ENCODE peak calls at places on chromosomes 12 and 14, in eight cellular contexts. Y is CD8-positive, alpha-beta memory T cell; Z is mammary epithelial cell; E is psoas muscle; P is neural progenitor cell; B is neuronal stem cell; S is cardiac muscle cell; W is PC-3. R is an unnamed sample. For H3K36me3, the result is how much of the 10 kb centered on the place peaks cover.

GRCh38 chr12:64625243-64626077 is 15.2 kb downstream of the RASSF3 start:
- DNase-seq in E (peak), Z (peak), P (no peak), Y (no peak), W (peak), S (peak), B (no peak), R (peak)

GRCh38 chr12:2118481-2119255 is 65.9 kb downstream of the CACNA1C start:
- DNase-seq in B (no peak), P (no peak), W (no peak), Z (no peak), E (no peak), Y (no peak), S (no peak), R (no peak)

GRCh38 chr14:32225378-32225920 is 22.4 kb upstream of the RNU6-8 start:
- DNase-seq in E (no peak), Z (no peak), Y (no peak), S (no peak), P (peak), W (no peak), B (no peak), R (no peak)

GRCh38 chr12:4201333-4202105 is 72.0 kb upstream of the CCND2 start:
- DNase-seq in Z (no peak), P (no peak), B (no peak), S (no peak), E (no peak), Y (no peak), W (no peak), R (no peak)

GRCh38 chr12:75982974-75983660 is 48.5 kb downstream of the PHLDA1 start:
- DNase-seq in Z (no peak), E (no peak), Y (no peak), S (no peak), B (no peak), W (no peak), P (no peak), R (no peak)

GRCh38 chr14:90607141-90607540 is 209.1 kb downstream of the TTC7B start:
- DNase-seq in W (no peak), S (no peak), E (no peak), P (no peak), Y (no peak), B (no peak), Z (no peak), R (no peak)

GRCh38 chr14:96253140-96253539 is 2.9 kb upstream of the BDKRB1 start:
- DNase-seq in P (no peak), E (no peak), S (no peak), Z (peak), B (no peak), Y (no peak), W (peak), R (no peak)

GRCh38 chr12:115132145-115132544 is 448.2 kb upstream of the TBX3 start:
- DNase-seq in P (no peak), Z (peak), S (no peak), Y (no peak), W (peak), E (no peak), B (no peak), R (no peak)

GRCh38 chr14:102317564-102318248 is 1.8 kb upstream of the ZNF839 start:
- DNase-seq in S (peak), Z (peak), W (peak), P (peak), Y (no peak), E (peak), B (no peak), R (no peak)

GRCh38 chr12:130826151-130826801 is 12.8 kb downstream of the STX2 start:
- DNase-seq in P (peak), W (peak), Y (peak), S (peak), B (no peak), Z (peak), E (peak), R (peak)

GRCh38 chr12:87687362-87687761 is 341.8 kb downstream of the C12orf50 start:
- DNase-seq in P (no peak), S (peak), E (no peak), W (no peak), Z (no peak), B (no peak), Y (no peak), R (no peak)

GRCh38 chr12:87661770-87662402 is 367.3 kb downstream of the C12orf50 start:
- DNase-seq in P (no peak), Y (no peak), W (peak), E (no peak), Z (no peak), S (no peak), B (no peak), R (no peak)

GRCh38 chr14:50001146-50001998 is 108.5 kb downstream of the ARF6 start:
- DNase-seq in E (peak), S (no peak), Z (peak), P (no peak), B (no peak), W (peak), Y (peak), R (peak)

GRCh38 chr12:2820432-2820831 is 8.0 kb downstream of the ITFG2 start:
- DNase-seq in S (no peak), Y (no peak), Z (no peak), E (no peak), W (no peak), B (no peak), P (no peak), R (no peak)

GRCh38 chr14:74821267-74821915 is 54.6 kb downstream of the PROX2 start:
- DNase-seq in E (no peak), B (no peak), Z (no peak), S (no peak), Y (no peak), W (no peak), P (no peak), R (no peak)

GRCh38 chr12:65824314-65824563 is at the start of gene HMGA2:
- DNase-seq in E (no peak), S (no peak), B (peak), P (no peak), Z (no peak), Y (no peak), W (peak), R (no peak)

GRCh38 chr14:59481407-59482119 is 2.6 kb downstream of the L3HYPDH start:
- DNase-seq in P (no peak), Z (no peak), W (peak), S (no peak), E (no peak), B (no peak), Y (no peak), R (no peak)

GRCh38 chr12:11513288-11513687 is 117.9 kb upstream of the PRB2 start:
- DNase-seq in P (no peak), W (peak), S (no peak), Y (no peak), B (no peak), Z (no peak), E (no peak), R (no peak)

GRCh38 chr12:6280053-6280469 is 30.4 kb upstream of the PLEKHG6 start:
- DNase-seq in E (no peak), Z (peak), B (no peak), S (no peak), Y (no peak), W (peak), P (no peak), R (no peak)

GRCh38 chr14:50388256-50388931 is 8.3 kb downstream of the CDKL1 start:
- DNase-seq in W (no peak), Y (no peak), Z (no peak), E (no peak), P (peak), S (no peak), B (no peak), R (no peak)

GRCh38 chr14:49999216-49999761 is 106.4 kb downstream of the ARF6 start:
- DNase-seq in Y (peak), W (peak), P (no peak), B (no peak), E (peak), Z (peak), S (no peak), R (peak)

GRCh38 chr12:12349711-12350665 is at the start of gene MANSC1:
- DNase-seq in B (peak), Z (no peak), Y (peak), P (peak), E (peak), W (peak), S (peak), R (peak)

GRCh38 chr12:30862486-30862885 is 64.1 kb upstream of the TSPAN11 start:
- DNase-seq in Z (no peak), P (no peak), Y (no peak), E (no peak), S (peak), B (no peak), W (peak), R (no peak)

GRCh38 chr14:73102806-73103497 is 33.4 kb upstream of the PSEN1 start:
- DNase-seq in Z (no peak), P (no peak), E (no peak), Y (no peak), W (no peak), B (no peak), S (no peak), R (no peak)

GRCh38 chr14:77638738-77639137 is 22.3 kb upstream of the SPTLC2 start:
- DNase-seq in S (no peak), Y (no peak), B (no peak), P (no peak), W (peak), E (no peak), Z (peak), R (no peak)

GRCh38 chr12:118520428-118520827 is 144.1 kb downstream of the SUDS3 start:
- DNase-seq in B (no peak), W (no peak), Y (no peak), P (no peak), E (no peak), S (peak), Z (no peak), R (no peak)

GRCh38 chr14:105173901-105174894 is 5.6 kb upstream of the JAG2 start:
- DNase-seq in Y (peak), S (no peak), Z (no peak), B (no peak), E (no peak), P (no peak), W (no peak), R (peak)

GRCh38 chr12:46944104-46944503 is 118.3 kb upstream of the SLC38A4 start:
- DNase-seq in W (peak), Y (no peak), E (no peak), Z (peak), B (no peak), S (peak), P (no peak), R (no peak)

GRCh38 chr12:104669057-104669770 is 212.5 kb downstream of the CHST11 start:
- DNase-seq in S (peak), E (no peak), Y (no peak), B (peak), Z (peak), W (peak), P (peak), R (no peak)

GRCh38 chr12:47867496-47867941 is 37.3 kb downstream of the VDR start:
- DNase-seq in Y (no peak), S (no peak), B (no peak), Z (peak), E (no peak), W (peak), P (no peak), R (no peak)

GRCh38 chr14:68549057-68549421 is 243.8 kb downstream of the ZFP36L1 start:
- DNase-seq in S (no peak), E (no peak), Z (peak), Y (no peak), P (no peak), W (peak), B (no peak), R (no peak)

GRCh38 chr12:120709976-120710804 is at the start of gene UNC119B:
- DNase-seq in S (peak), P (peak), B (peak), Y (peak), W (peak), Z (peak), E (peak), R (peak)

GRCh38 chr12:124400124-124400523 is 105.2 kb downstream of the RFLNA start:
- DNase-seq in B (no peak), E (no peak), P (no peak), Z (no peak), S (no peak), W (no peak), Y (no peak), R (no peak)

GRCh38 chr12:86711716-86712115 is 455.5 kb upstream of the MGAT4C start:
- DNase-seq in W (peak), Y (no peak), B (no peak), Z (no peak), P (no peak), S (no peak), E (no peak), R (no peak)

GRCh38 chr12:9334026-9334692 is 126.0 kb upstream of the PZP start:
- DNase-seq in Z (no peak), P (no peak), W (no peak), B (no peak), Y (no peak), S (no peak), E (no peak), R (no peak)

GRCh38 chr14:50089213-50089612 is 27.2 kb downstream of the VCPKMT start:
- DNase-seq in S (no peak), W (no peak), P (no peak), Z (no peak), E (no peak), Y (no peak), B (no peak), R (no peak)

GRCh38 chr14:51327376-51327775 is 87.3 kb downstream of the TMX1 start:
- DNase-seq in P (no peak), W (no peak), Z (peak), S (no peak), E (no peak), B (no peak), Y (no peak), R (no peak)

GRCh38 chr12:49296034-49296835 is 1.3 kb downstream of the PRPH start:
- DNase-seq in B (no peak), S (peak), W (peak), Y (peak), E (peak), P (peak), Z (no peak), R (peak)

GRCh38 chr12:29086325-29087271 is 62.5 kb upstream of the FAR2 start:
- DNase-seq in W (no peak), P (no peak), B (no peak), Y (no peak), Z (no peak), S (peak), E (no peak), R (no peak)

GRCh38 chr12:95481888-95482287 is 7.9 kb downstream of the METAP2 start:
- DNase-seq in S (no peak), Y (no peak), Z (no peak), B (no peak), P (no peak), W (no peak), E (no peak), R (no peak)
- H3K36me3 ChIP-seq in S (under half), Y (under half), Z (under half), B (under half), P (under half), W (half or more), E (half or more), R (under half)

GRCh38 chr12:95253386-95253785 is 35.8 kb downstream of the VEZT start:
- DNase-seq in Z (no peak), B (no peak), S (no peak), Y (no peak), P (no peak), W (no peak), E (no peak), R (no peak)
- H3K36me3 ChIP-seq in Z (under half), B (under half), S (under half), Y (under half), P (under half), W (half or more), E (half or more), R (under half)

GRCh38 chr12:53536962-53537361 is 29.7 kb upstream of the NPFF start:
- DNase-seq in Z (no peak), S (no peak), E (no peak), P (no peak), Y (no peak), W (no peak), B (no peak), R (no peak)
- H3K36me3 ChIP-seq in Z (under half), S (half or more), E (half or more), P (under half), Y (under half), W (under half), B (under half), R (half or more)

DNA sequence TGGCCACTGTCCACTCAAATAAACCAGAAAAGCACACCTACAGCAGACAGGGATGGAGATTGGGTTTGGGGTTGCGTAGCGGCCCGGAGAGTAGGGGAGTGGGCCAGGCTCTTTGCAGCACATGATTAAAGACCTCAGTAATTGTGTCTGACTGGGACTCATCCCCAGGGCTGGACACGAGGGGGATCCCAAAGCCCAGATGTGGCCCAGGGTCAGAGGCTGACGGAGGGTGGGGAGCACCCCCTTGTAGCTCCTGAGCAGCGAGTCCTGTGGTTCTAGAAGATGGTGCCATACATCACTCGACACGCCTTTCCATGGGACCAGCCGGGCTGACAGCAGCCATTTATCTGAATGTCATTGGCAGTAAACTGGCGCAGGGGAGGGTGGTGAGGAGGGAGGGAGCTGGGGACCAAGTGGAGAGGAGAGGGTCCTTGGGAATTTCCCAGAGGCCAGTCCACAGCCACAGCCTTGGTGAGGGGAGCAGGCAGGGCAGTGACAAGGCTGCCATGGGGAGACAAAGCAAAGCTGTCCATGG is 65.1 kb upstream of the FAM222A start:
- DNase-seq in Z (no peak), E (no peak), P (no peak), B (no peak), Y (no peak), W (no peak), S (no peak), R (no peak)
- H3K36me3 ChIP-seq in Z (under half), E (under half), P (under half), B (under half), Y (under half), W (under half), S (under half), R (under half)

DNA sequence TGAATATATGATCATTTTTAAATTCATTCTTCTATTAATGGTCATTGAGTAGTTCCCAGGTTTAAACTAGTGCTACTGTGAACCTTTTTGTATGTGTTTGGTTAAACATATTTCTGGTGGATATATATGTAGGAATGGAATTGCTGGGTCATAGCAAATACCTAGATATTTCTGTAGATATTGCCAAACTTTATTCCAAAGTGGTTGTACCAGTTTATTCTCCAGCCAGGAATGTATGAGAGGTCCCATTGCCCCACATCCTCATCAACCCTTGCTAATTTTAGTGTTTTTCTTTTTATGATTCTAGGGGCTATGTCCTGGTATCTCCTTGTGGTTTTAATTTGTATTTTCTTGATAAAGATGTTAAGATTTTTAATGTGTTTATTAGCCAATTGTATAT is 3.1 kb downstream of the VEZT start:
- DNase-seq in W (peak), B (no peak), E (no peak), S (no peak), Z (no peak), Y (no peak), P (no peak), R (no peak)
- H3K36me3 ChIP-seq in W (under half), B (under half), E (under half), S (under half), Z (under half), Y (under half), P (under half), R (under half)

DNA sequence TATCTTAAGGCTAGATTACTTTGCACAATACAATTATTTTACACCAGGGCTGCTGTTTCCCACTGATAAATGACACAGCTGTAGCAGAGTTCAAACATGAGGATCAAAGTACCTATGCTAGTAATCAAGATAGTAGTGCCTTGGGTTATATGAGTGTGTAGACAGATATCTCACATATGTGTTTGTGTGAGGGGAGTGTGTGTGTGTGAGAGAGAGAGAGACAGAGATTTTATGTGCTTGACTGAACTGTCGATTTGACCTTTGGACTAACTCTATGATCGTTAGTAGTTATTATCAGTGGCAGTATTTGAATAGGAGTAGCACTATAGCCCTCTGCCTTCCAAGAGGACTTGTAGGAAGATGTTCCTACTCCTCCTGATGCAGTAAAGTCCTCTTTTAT is 15.5 kb downstream of the PLEKHA5 start:
- DNase-seq in B (no peak), Z (no peak), W (no peak), E (no peak), P (no peak), Y (no peak), S (no peak), R (no peak)
- H3K36me3 ChIP-seq in B (under half), Z (under half), W (under half), E (under half), P (under half), Y (under half), S (under half), R (under half)

GRCh38 chr14:99402283-99402648 is 78.4 kb downstream of the SETD3 start:
- DNase-seq in Z (no peak), B (no peak), Y (no peak), W (no peak), E (no peak), S (no peak), P (no peak), R (no peak)
- H3K36me3 ChIP-seq in Z (under half), B (under half), Y (under half), W (under half), E (half or more), S (under half), P (under half), R (under half)

GRCh38 chr12:51051787-51052186 is 3.7 kb downstream of the LETMD1 start:
- DNase-seq in S (no peak), Z (no peak), E (no peak), W (no peak), Y (no peak), P (no peak), B (no peak), R (no peak)

GRCh38 chr12:51059086-51059485 is 11.0 kb downstream of the LETMD1 start:
- DNase-seq in Y (no peak), B (no peak), S (no peak), P (no peak), Z (no peak), E (no peak), W (no peak), R (no peak)

GRCh38 chr12:51056242-51056641 is 8.1 kb downstream of the LETMD1 start:
- DNase-seq in S (no peak), W (peak), B (no peak), Z (peak), P (no peak), E (peak), Y (no peak), R (no peak)

GRCh38 chr12:51049525-51049924 is 1.4 kb downstream of the LETMD1 start:
- DNase-seq in S (no peak), W (no peak), E (no peak), Y (no peak), P (no peak), B (no peak), Z (no peak), R (no peak)

GRCh38 chr12:51055060-51055459 is 6.9 kb downstream of the LETMD1 start:
- DNase-seq in E (no peak), P (no peak), W (no peak), Y (no peak), S (no peak), B (no peak), Z (no peak), R (no peak)
- H3K36me3 ChIP-seq in E (half or more), P (under half), W (under half), Y (half or more), S (under half), B (under half), Z (under half), R (half or more)

GRCh38 chr12:95342008-95342407 is 124.4 kb downstream of the VEZT start:
- DNase-seq in B (no peak), Z (no peak), W (no peak), E (no peak), Y (no peak), P (no peak), S (no peak), R (no peak)

GRCh38 chr12:95339086-95339788 is 121.6 kb downstream of the VEZT start:
- DNase-seq in E (no peak), Z (peak), P (no peak), S (no peak), B (no peak), Y (no peak), W (peak), R (no peak)

GRCh38 chr12:95336387-95337067 is 118.9 kb downstream of the VEZT start:
- DNase-seq in S (peak), Y (no peak), B (peak), P (peak), E (peak), W (peak), Z (peak), R (no peak)

GRCh38 chr12:95335948-95336347 is 118.3 kb downstream of the VEZT start:
- DNase-seq in E (no peak), B (no peak), W (peak), P (no peak), Z (no peak), S (no peak), Y (no peak), R (no peak)

GRCh38 chr12:95337176-95337575 is 119.6 kb downstream of the VEZT start:
- DNase-seq in E (no peak), B (no peak), Z (no peak), P (no peak), W (no peak), S (no peak), Y (no peak), R (no peak)
- H3K36me3 ChIP-seq in E (under half), B (under half), Z (under half), P (under half), W (under half), S (under half), Y (under half), R (under half)

GRCh38 chr14:24434676-24435075 is 4.9 kb downstream of the KHNYN start:
- DNase-seq in E (no peak), S (no peak), B (no peak), Y (no peak), P (no peak), Z (no peak), W (no peak), R (no peak)
- H3K36me3 ChIP-seq in E (half or more), S (under half), B (under half), Y (under half), P (under half), Z (under half), W (under half), R (half or more)

R was measured in CD4-positive, alpha-beta memory T cell.